ENCODE peak calls at places on chromosomes 6 and 20, in four cellular contexts. Z is KBM-7; V is activated CD8-positive, alpha-beta T cell treated with anti-CD3 and anti-CD28 coated beads for 36 hours; U is MV-4-11. Y is an unnamed sample.

GRCh38 chr6:16249971-16250370 is 11.6 kb downstream of the GMPR start:
- DNase-seq in V (no peak), U (no peak), Z (no peak), Y (no peak)

GRCh38 chr6:11358904-11359840 is 126.7 kb upstream of the NEDD9 start:
- DNase-seq in U (no peak), Z (no peak), V (no peak), Y (no peak)

GRCh38 chr6:163284151-163284550 is 130.4 kb upstream of the QKI start:
- DNase-seq in Z (no peak), V (no peak), U (no peak), Y (no peak)

GRCh38 chr6:37650071-37650481 is 47.6 kb downstream of the MDGA1 start:
- DNase-seq in Z (no peak), U (no peak), V (peak; percentile 18), Y (no peak)

GRCh38 chr20:13453367-13453766 is 185.4 kb downstream of the TASP1 start:
- DNase-seq in V (no peak), Z (no peak), U (no peak), Y (no peak)

GRCh38 chr6:14811760-14812428 is 434.0 kb upstream of the JARID2 start:
- DNase-seq in Z (no peak), V (no peak), U (no peak), Y (no peak)

GRCh38 chr6:43980004-43980795 is 147.1 kb downstream of the MRPL14 start:
- DNase-seq in Z (no peak), V (no peak), U (no peak), Y (no peak)

GRCh38 chr6:54335871-54336270 is 27.6 kb downstream of the TINAG start:
- DNase-seq in V (no peak), Z (no peak), U (no peak), Y (no peak)

GRCh38 chr6:52403627-52404026 is 16.5 kb upstream of the EFHC1 start:
- DNase-seq in Z (no peak), V (no peak), U (no peak), Y (no peak)

GRCh38 chr6:21348462-21349195 is 244.9 kb upstream of the SOX4 start:
- DNase-seq in V (no peak), Z (no peak), U (peak; percentile 29), Y (no peak)

GRCh38 chr6:20664250-20664649 is 130.0 kb downstream of the CDKAL1 start:
- DNase-seq in U (no peak), V (no peak), Z (no peak), Y (no peak)

GRCh38 chr20:23061713-23062561 is 12.5 kb upstream of the THBD start:
- DNase-seq in V (no peak), U (peak; percentile 75), Z (no peak), Y (peak; percentile 75)

GRCh38 chr6:2037230-2037926 is 208.0 kb downstream of the GMDS start:
- DNase-seq in U (no peak), Z (no peak), V (no peak), Y (peak; percentile 15)

GRCh38 chr6:15751721-15752350 is 89.0 kb upstream of the DTNBP1 start:
- DNase-seq in Z (no peak), U (no peak), V (no peak), Y (no peak)

Y was measured in NB4.